ENCODE peak calls at places on chromosomes 3 and 15, in six cellular contexts. One of them, this sample, is unnamed.

GRCh38 chr3:168116279-168116678 is 20.6 kb upstream of the GOLIM4 start:
- ATAC-seq in left cardiac atrium: peak
- ATAC-seq in body of pancreas: peak
- ATAC-seq in T-cell: no peak
- ATAC-seq in HepG2: no peak
- ATAC-seq in stimulated activated naive CD8-positive, alpha-beta T cell treated with anti-CD3 and anti-CD28 coated beads, Interleukin-15, amount 100 ng/mL, for 72 hours: no peak
- ATAC-seq in this sample: no peak

GRCh38 chr15:66390670-66391069 is 4.0 kb downstream of the MAP2K1 start:
- ATAC-seq in left cardiac atrium: no peak
- ATAC-seq in body of pancreas: no peak
- ATAC-seq in T-cell: no peak
- ATAC-seq in HepG2: no peak
- ATAC-seq in stimulated activated naive CD8-positive, alpha-beta T cell treated with anti-CD3 and anti-CD28 coated beads, Interleukin-15, amount 100 ng/mL, for 72 hours: peak
- ATAC-seq in this sample: peak

GRCh38 chr3:175896655-175897054 is 1037.5 kb downstream of the NAALADL2 start:
- ATAC-seq in left cardiac atrium: no peak
- ATAC-seq in body of pancreas: no peak
- ATAC-seq in T-cell: no peak
- ATAC-seq in HepG2: no peak
- ATAC-seq in stimulated activated naive CD8-positive, alpha-beta T cell treated with anti-CD3 and anti-CD28 coated beads, Interleukin-15, amount 100 ng/mL, for 72 hours: no peak
- ATAC-seq in this sample: no peak

GRCh38 chr3:172658344-172659245 is 52.3 kb downstream of the NCEH1 start:
- ATAC-seq in left cardiac atrium: peak
- ATAC-seq in body of pancreas: peak
- ATAC-seq in T-cell: no peak
- ATAC-seq in HepG2: peak
- ATAC-seq in stimulated activated naive CD8-positive, alpha-beta T cell treated with anti-CD3 and anti-CD28 coated beads, Interleukin-15, amount 100 ng/mL, for 72 hours: no peak
- ATAC-seq in this sample: no peak

GRCh38 chr3:29695201-29695904 is 414.5 kb downstream of the RBMS3 start:
- ATAC-seq in left cardiac atrium: peak
- ATAC-seq in body of pancreas: peak
- ATAC-seq in T-cell: no peak
- ATAC-seq in HepG2: no peak
- ATAC-seq in stimulated activated naive CD8-positive, alpha-beta T cell treated with anti-CD3 and anti-CD28 coated beads, Interleukin-15, amount 100 ng/mL, for 72 hours: no peak
- ATAC-seq in this sample: no peak

GRCh38 chr3:191111722-191112121 is 87.3 kb upstream of the OSTN start:
- ATAC-seq in left cardiac atrium: no peak
- ATAC-seq in body of pancreas: no peak
- ATAC-seq in T-cell: no peak
- ATAC-seq in HepG2: no peak
- ATAC-seq in stimulated activated naive CD8-positive, alpha-beta T cell treated with anti-CD3 and anti-CD28 coated beads, Interleukin-15, amount 100 ng/mL, for 72 hours: no peak
- ATAC-seq in this sample: no peak

GRCh38 chr3:76871655-76872054 is 168.2 kb upstream of the ROBO2 start:
- ATAC-seq in left cardiac atrium: no peak
- ATAC-seq in body of pancreas: no peak
- ATAC-seq in T-cell: no peak
- ATAC-seq in HepG2: no peak
- ATAC-seq in stimulated activated naive CD8-positive, alpha-beta T cell treated with anti-CD3 and anti-CD28 coated beads, Interleukin-15, amount 100 ng/mL, for 72 hours: no peak
- ATAC-seq in this sample: no peak

GRCh38 chr3:64105816-64106215 is 82.5 kb upstream of the PSMD6 start:
- ATAC-seq in left cardiac atrium: no peak
- ATAC-seq in body of pancreas: no peak
- ATAC-seq in T-cell: no peak
- ATAC-seq in HepG2: no peak
- ATAC-seq in stimulated activated naive CD8-positive, alpha-beta T cell treated with anti-CD3 and anti-CD28 coated beads, Interleukin-15, amount 100 ng/mL, for 72 hours: no peak
- ATAC-seq in this sample: no peak

GRCh38 chr3:192001217-192001616 is 540.3 kb downstream of the PYDC2 start:
- ATAC-seq in left cardiac atrium: no peak
- ATAC-seq in body of pancreas: no peak
- ATAC-seq in T-cell: no peak
- ATAC-seq in HepG2: no peak
- ATAC-seq in stimulated activated naive CD8-positive, alpha-beta T cell treated with anti-CD3 and anti-CD28 coated beads, Interleukin-15, amount 100 ng/mL, for 72 hours: no peak
- ATAC-seq in this sample: no peak

GRCh38 chr3:48130321-48130881 is 57.8 kb downstream of the CDC25A start:
- ATAC-seq in left cardiac atrium: peak
- ATAC-seq in body of pancreas: peak
- ATAC-seq in T-cell: no peak
- ATAC-seq in HepG2: peak
- ATAC-seq in stimulated activated naive CD8-positive, alpha-beta T cell treated with anti-CD3 and anti-CD28 coated beads, Interleukin-15, amount 100 ng/mL, for 72 hours: no peak
- ATAC-seq in this sample: no peak

GRCh38 chr3:57952651-57953050 is 55.6 kb upstream of the FLNB start:
- ATAC-seq in left cardiac atrium: peak
- ATAC-seq in body of pancreas: no peak
- ATAC-seq in T-cell: no peak
- ATAC-seq in HepG2: no peak
- ATAC-seq in stimulated activated naive CD8-positive, alpha-beta T cell treated with anti-CD3 and anti-CD28 coated beads, Interleukin-15, amount 100 ng/mL, for 72 hours: no peak
- ATAC-seq in this sample: no peak

GRCh38 chr15:67824157-67824899 is 981 bp upstream of the SKOR1 start:
- ATAC-seq in left cardiac atrium: no peak
- ATAC-seq in body of pancreas: no peak
- ATAC-seq in T-cell: no peak
- ATAC-seq in HepG2: no peak
- ATAC-seq in stimulated activated naive CD8-positive, alpha-beta T cell treated with anti-CD3 and anti-CD28 coated beads, Interleukin-15, amount 100 ng/mL, for 72 hours: no peak
- ATAC-seq in this sample: no peak

GRCh38 chr15:90042766-90043525 is 41.8 kb downstream of the ZNF710 start:
- ATAC-seq in left cardiac atrium: no peak
- ATAC-seq in body of pancreas: no peak
- ATAC-seq in T-cell: no peak
- ATAC-seq in HepG2: no peak
- ATAC-seq in stimulated activated naive CD8-positive, alpha-beta T cell treated with anti-CD3 and anti-CD28 coated beads, Interleukin-15, amount 100 ng/mL, for 72 hours: no peak
- ATAC-seq in this sample: no peak

GRCh38 chr3:64235605-64236004 is 10.3 kb upstream of the PRICKLE2 start:
- ATAC-seq in left cardiac atrium: no peak
- ATAC-seq in body of pancreas: no peak
- ATAC-seq in T-cell: no peak
- ATAC-seq in HepG2: no peak
- ATAC-seq in stimulated activated naive CD8-positive, alpha-beta T cell treated with anti-CD3 and anti-CD28 coated beads, Interleukin-15, amount 100 ng/mL, for 72 hours: no peak
- ATAC-seq in this sample: no peak

GRCh38 chr3:48013288-48013980 is 2.8 kb downstream of the MAP4 start:
- ATAC-seq in left cardiac atrium: peak
- ATAC-seq in body of pancreas: peak
- ATAC-seq in T-cell: no peak
- ATAC-seq in HepG2: peak
- ATAC-seq in stimulated activated naive CD8-positive, alpha-beta T cell treated with anti-CD3 and anti-CD28 coated beads, Interleukin-15, amount 100 ng/mL, for 72 hours: peak
- ATAC-seq in this sample: peak

GRCh38 chr3:88038561-88038960 is 20.2 kb downstream of the CGGBP1 start:
- ATAC-seq in left cardiac atrium: no peak
- ATAC-seq in body of pancreas: no peak
- ATAC-seq in T-cell: no peak
- ATAC-seq in HepG2: no peak
- ATAC-seq in stimulated activated naive CD8-positive, alpha-beta T cell treated with anti-CD3 and anti-CD28 coated beads, Interleukin-15, amount 100 ng/mL, for 72 hours: no peak
- ATAC-seq in this sample: no peak

GRCh38 chr3:113247664-113248458 is 36.5 kb downstream of the BOC start:
- ATAC-seq in left cardiac atrium: peak
- ATAC-seq in body of pancreas: no peak
- ATAC-seq in T-cell: no peak
- ATAC-seq in HepG2: no peak
- ATAC-seq in stimulated activated naive CD8-positive, alpha-beta T cell treated with anti-CD3 and anti-CD28 coated beads, Interleukin-15, amount 100 ng/mL, for 72 hours: no peak
- ATAC-seq in this sample: no peak

GRCh38 chr3:130648293-130648692 is 98.3 kb downstream of the PIK3R4 start:
- ATAC-seq in left cardiac atrium: no peak
- ATAC-seq in body of pancreas: no peak
- ATAC-seq in T-cell: no peak
- ATAC-seq in HepG2: no peak
- ATAC-seq in stimulated activated naive CD8-positive, alpha-beta T cell treated with anti-CD3 and anti-CD28 coated beads, Interleukin-15, amount 100 ng/mL, for 72 hours: no peak
- ATAC-seq in this sample: peak

GRCh38 chr3:128782282-128783146 is 56.5 kb downstream of the RAB7A start:
- ATAC-seq in left cardiac atrium: no peak
- ATAC-seq in body of pancreas: no peak
- ATAC-seq in T-cell: no peak
- ATAC-seq in HepG2: no peak
- ATAC-seq in stimulated activated naive CD8-positive, alpha-beta T cell treated with anti-CD3 and anti-CD28 coated beads, Interleukin-15, amount 100 ng/mL, for 72 hours: peak
- ATAC-seq in this sample: peak

GRCh38 chr3:136305879-136306278 is 55.7 kb downstream of the PCCB start:
- ATAC-seq in left cardiac atrium: no peak
- ATAC-seq in body of pancreas: no peak
- ATAC-seq in T-cell: no peak
- ATAC-seq in HepG2: no peak
- ATAC-seq in stimulated activated naive CD8-positive, alpha-beta T cell treated with anti-CD3 and anti-CD28 coated beads, Interleukin-15, amount 100 ng/mL, for 72 hours: no peak
- ATAC-seq in this sample: no peak

GRCh38 chr3:186187876-186188275 is 79.0 kb upstream of the ETV5 start:
- ATAC-seq in left cardiac atrium: no peak
- ATAC-seq in body of pancreas: no peak
- ATAC-seq in T-cell: no peak
- ATAC-seq in HepG2: no peak
- ATAC-seq in stimulated activated naive CD8-positive, alpha-beta T cell treated with anti-CD3 and anti-CD28 coated beads, Interleukin-15, amount 100 ng/mL, for 72 hours: no peak
- ATAC-seq in this sample: no peak

GRCh38 chr15:64619880-64620839 is 155.2 kb downstream of the RBPMS2 start:
- ATAC-seq in left cardiac atrium: peak
- ATAC-seq in body of pancreas: no peak
- ATAC-seq in T-cell: no peak
- ATAC-seq in HepG2: no peak
- ATAC-seq in stimulated activated naive CD8-positive, alpha-beta T cell treated with anti-CD3 and anti-CD28 coated beads, Interleukin-15, amount 100 ng/mL, for 72 hours: no peak
- ATAC-seq in this sample: peak

GRCh38 chr15:101675015-101675414 is 22.8 kb upstream of the TM2D3 start:
- ATAC-seq in left cardiac atrium: no peak
- ATAC-seq in body of pancreas: no peak
- ATAC-seq in T-cell: no peak
- ATAC-seq in HepG2: no peak
- ATAC-seq in stimulated activated naive CD8-positive, alpha-beta T cell treated with anti-CD3 and anti-CD28 coated beads, Interleukin-15, amount 100 ng/mL, for 72 hours: no peak
- ATAC-seq in this sample: peak

GRCh38 chr3:86173401-86173800 is 817.5 kb downstream of the VGLL3 start:
- ATAC-seq in left cardiac atrium: no peak
- ATAC-seq in body of pancreas: no peak
- ATAC-seq in T-cell: no peak
- ATAC-seq in HepG2: no peak
- ATAC-seq in stimulated activated naive CD8-positive, alpha-beta T cell treated with anti-CD3 and anti-CD28 coated beads, Interleukin-15, amount 100 ng/mL, for 72 hours: no peak
- ATAC-seq in this sample: no peak

This sample was measured in activated T-helper 17 cell treated with anti-CD3 and anti-CD28 coated beads, Interleukin-2, amount 50 U/mL, for 72 hours.